ENCODE peak calls at places on chromosomes 7 and 10, in ten cellular contexts. B is HFFc6, P is heart right ventricle, K is Panc1, E is gastrocnemius medialis, V is RWPE1, R is hepatocyte, S is cardiac muscle cell, W is A549, Q is esophagus squamous epithelium. L is an unnamed sample.

GRCh38 chr7:124697746-124698145 is 67.8 kb downstream of the GPR37 start:
- DNase-seq in B (no peak), P (no peak), K (no peak), E (no peak), V (no peak), R (no peak), S (no peak), W (no peak), Q (no peak), L (no peak)

GRCh38 chr7:953547-954327 is 743 bp downstream of the ADAP1 start:
- DNase-seq in B (no peak), P (peak; percentile 41), K (no peak), E (no peak), V (peak; percentile 56), R (peak; percentile 78), S (peak; percentile 53), W (peak; percentile 64), Q (no peak), L (no peak)

GRCh38 chr10:130863044-130863443 is 448.5 kb downstream of the TCERG1L start:
- DNase-seq in B (no peak), P (no peak), K (no peak), E (no peak), V (no peak), R (no peak), S (no peak), W (no peak), Q (no peak), L (no peak)

GRCh38 chr10:132403511-132404168 is 6.6 kb downstream of the PWWP2B start:
- DNase-seq in B (no peak), P (no peak), K (no peak), E (no peak), V (peak; percentile 85), R (no peak), S (no peak), W (no peak), Q (no peak), L (no peak)

GRCh38 chr10:102904337-102904736 is 13.8 kb upstream of the CNNM2 start:
- DNase-seq in B (no peak), P (no peak), K (no peak), E (no peak), V (no peak), R (no peak), S (no peak), W (no peak), Q (no peak), L (no peak)

GRCh38 chr7:31192996-31193395 is 140.9 kb downstream of the ADCYAP1R1 start:
- DNase-seq in B (no peak), P (peak; percentile 38), K (peak; percentile 22), E (no peak), V (peak; percentile 66), R (peak; percentile 84), S (peak; percentile 62), W (peak; percentile 66), Q (no peak), L (no peak)

GRCh38 chr7:8042796-8043535 is 74.4 kb downstream of the GLCCI1 start:
- DNase-seq in B (no peak), P (no peak), K (no peak), E (no peak), V (no peak), R (no peak), S (no peak), W (no peak), Q (no peak), L (no peak)

GRCh38 chr7:75879771-75880184 is 944 bp downstream of the RHBDD2 start:
- DNase-seq in B (peak; percentile 55), P (no peak), K (no peak), E (no peak), V (no peak), R (no peak), S (peak; percentile 54), W (no peak), Q (no peak), L (no peak)

GRCh38 chr10:93458821-93459257 is 23.3 kb downstream of the MYOF start:
- DNase-seq in B (peak; percentile 100), P (peak; percentile 59), K (peak; percentile 98), E (peak; percentile 47), V (peak; percentile 91), R (peak; percentile 92), S (peak; percentile 99), W (peak; percentile 99), Q (no peak), L (no peak)

GRCh38 chr7:142516038-142516501 is 233.2 kb upstream of the PRSS1 start:
- DNase-seq in B (peak; percentile 56), P (no peak), K (no peak), E (no peak), V (peak; percentile 45), R (peak; percentile 77), S (peak; percentile 79), W (peak; percentile 71), Q (no peak), L (no peak)

GRCh38 chr10:72335394-72336258 is 19.1 kb downstream of the DNAJB12 start:
- DNase-seq in B (no peak), P (peak; percentile 80), K (no peak), E (peak; percentile 81), V (no peak), R (peak; percentile 11), S (peak; percentile 89), W (no peak), Q (peak; percentile 42), L (peak; percentile 53)

GRCh38 chr10:125016123-125016522 is 74.2 kb downstream of the ZRANB1 start:
- DNase-seq in B (no peak), P (no peak), K (no peak), E (peak; percentile 84), V (no peak), R (no peak), S (no peak), W (no peak), Q (no peak), L (no peak)

GRCh38 chr10:32346134-32346550 is 816 bp downstream of the EPC1 start:
- DNase-seq in B (peak; percentile 94), P (peak; percentile 97), K (peak; percentile 62), E (peak; percentile 95), V (peak; percentile 94), R (peak; percentile 98), S (peak; percentile 98), W (peak; percentile 97), Q (peak; percentile 88), L (peak; percentile 93)

GRCh38 chr10:71729023-71729649 is 9.6 kb upstream of the C10orf105 start:
- DNase-seq in B (no peak), P (peak; percentile 55), K (no peak), E (no peak), V (peak; percentile 97), R (no peak), S (no peak), W (peak; percentile 67), Q (no peak), L (no peak)

GRCh38 chr10:119281581-119282071 is 74.3 kb downstream of the GRK5 start:
- DNase-seq in B (no peak), P (peak; percentile 88), K (no peak), E (peak; percentile 50), V (no peak), R (no peak), S (peak; percentile 49), W (no peak), Q (no peak), L (no peak)

GRCh38 chr7:132394283-132395003 is 181.8 kb downstream of the PLXNA4 start:
- DNase-seq in B (no peak), P (no peak), K (no peak), E (no peak), V (no peak), R (no peak), S (peak; percentile 31), W (peak; percentile 26), Q (no peak), L (no peak)
- TF ChIP-seq CTCF in B (peak; percentile 55), P (peak; percentile 49), K (no peak), E (no peak), V (no peak), R (peak; percentile 17), S (peak; percentile 21), W (peak; percentile 25), Q (no peak), L (no peak)

GRCh38 chr10:34816067-34817002 is 1.2 kb upstream of the PARD3 start:
- DNase-seq in B (no peak), P (no peak), K (no peak), E (no peak), V (no peak), R (peak; percentile 42), S (peak; percentile 57), W (peak; percentile 44), Q (no peak), L (no peak)
- TF ChIP-seq CTCF in B (no peak), P (peak; percentile 32), K (no peak), E (no peak), V (no peak), R (peak; percentile 12), S (no peak), W (no peak), Q (no peak), L (no peak)

DNA sequence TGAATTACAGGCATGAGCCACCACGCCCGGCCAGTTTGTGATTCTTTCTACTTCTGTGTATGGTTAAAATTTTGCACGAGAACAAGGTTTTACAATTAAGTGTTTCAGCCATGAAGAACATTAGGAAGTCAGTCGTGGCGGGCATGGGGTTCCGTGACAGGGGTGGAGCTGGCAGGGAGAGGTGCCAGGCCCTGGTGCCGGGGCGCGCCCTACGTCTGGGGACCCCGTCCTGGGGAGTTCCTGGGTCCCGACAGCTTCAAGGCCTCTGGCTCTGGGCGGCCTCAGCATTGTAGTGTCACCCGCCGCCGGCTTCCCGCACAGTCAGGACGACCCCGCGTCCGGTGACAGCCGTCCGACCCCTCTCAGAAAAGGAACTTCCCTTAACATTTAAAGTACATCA is 23.0 kb upstream of the MKI67 start:
- DNase-seq in B (no peak), P (no peak), K (no peak), E (no peak), V (no peak), R (no peak), S (no peak), W (no peak), Q (no peak), L (no peak)
- TF ChIP-seq CTCF in B (no peak), P (no peak), K (no peak), E (no peak), V (no peak), R (no peak), S (no peak), W (no peak), Q (no peak), L (no peak)

GRCh38 chr10:117164878-117165556 is 26.9 kb upstream of the VAX1 start:
- DNase-seq in B (no peak), P (no peak), K (no peak), E (no peak), V (no peak), R (no peak), S (no peak), W (no peak), Q (no peak), L (no peak)

GRCh38 chr10:117167346-117168134 is 29.5 kb upstream of the VAX1 start:
- DNase-seq in B (no peak), P (no peak), K (no peak), E (no peak), V (no peak), R (no peak), S (no peak), W (no peak), Q (no peak), L (no peak)

GRCh38 chr10:117166420-117167345 is 28.6 kb upstream of the VAX1 start:
- DNase-seq in B (no peak), P (no peak), K (no peak), E (no peak), V (peak; percentile 80), R (peak; percentile 32), S (no peak), W (no peak), Q (no peak), L (no peak)

GRCh38 chr10:117163954-117164292 is 25.9 kb upstream of the VAX1 start:
- DNase-seq in B (no peak), P (no peak), K (no peak), E (no peak), V (no peak), R (no peak), S (no peak), W (no peak), Q (no peak), L (no peak)

GRCh38 chr10:117165557-117166419 is 27.7 kb upstream of the VAX1 start:
- DNase-seq in B (peak; percentile 37), P (peak; percentile 13), K (no peak), E (no peak), V (peak; percentile 87), R (peak; percentile 78), S (peak; percentile 58), W (peak; percentile 71), Q (no peak), L (no peak)
- TF ChIP-seq CTCF in B (peak; percentile 78), P (peak; percentile 55), K (peak; percentile 96), E (no peak), V (peak; percentile 24), R (peak; percentile 64), S (peak; percentile 72), W (peak; percentile 73), Q (no peak), L (no peak)

L was measured in activated B cell treated with CpG ODN at 0.5 μM for 24 hours.